ENCODE peak calls at places on chromosome 6, in ten cellular contexts. B, I, C, Z, P, A, M, F, H and S are unnamed samples.

GRCh38 chr6:43758617-43759050 is 11.4 kb upstream of the VEGFA start:
- DNase-seq in B (no peak), I (peak; percentile 49), C (no peak), Z (no peak), P (no peak), A (no peak), M (peak; percentile 26), F (no peak), H (no peak), S (no peak)

GRCh38 chr6:44762496-44762895 is 375.0 kb downstream of the CDC5L start:
- DNase-seq in B (peak; percentile 37), I (no peak), C (no peak), Z (no peak), P (peak; percentile 59), A (no peak), M (no peak), F (no peak), H (no peak), S (no peak)

GRCh38 chr6:30818426-30818841 is 65.9 kb upstream of the DDR1 start:
- DNase-seq in B (peak; percentile 92), I (no peak), C (no peak), Z (no peak), P (peak; percentile 92), A (no peak), M (peak; percentile 90), F (no peak), H (no peak), S (no peak)

GRCh38 chr6:135962731-135963130 is 111.2 kb downstream of the PDE7B start:
- DNase-seq in B (peak; percentile 85), I (no peak), C (no peak), Z (no peak), P (peak; percentile 45), A (no peak), M (no peak), F (no peak), H (no peak), S (no peak)

GRCh38 chr6:40378725-40379074 is 208.5 kb downstream of the LRFN2 start:
- DNase-seq in B (no peak), I (no peak), C (no peak), Z (no peak), P (no peak), A (no peak), M (no peak), F (no peak), H (no peak), S (no peak)

GRCh38 chr6:14550410-14550809 is 432.8 kb downstream of the CD83 start:
- DNase-seq in B (no peak), I (no peak), C (no peak), Z (peak; percentile 27), P (no peak), A (no peak), M (no peak), F (no peak), H (no peak), S (no peak)

GRCh38 chr6:167683028-167683862 is 143.5 kb upstream of the AFDN start:
- DNase-seq in B (no peak), I (no peak), C (no peak), Z (peak; percentile 71), P (no peak), A (peak; percentile 93), M (no peak), F (peak; percentile 98), H (no peak), S (peak; percentile 62)

GRCh38 chr6:44012078-44012493 is 115.2 kb downstream of the MRPL14 start:
- DNase-seq in B (peak; percentile 99), I (no peak), C (no peak), Z (no peak), P (peak; percentile 99), A (no peak), M (peak; percentile 98), F (no peak), H (no peak), S (no peak)

GRCh38 chr6:96509281-96509680 is 12.3 kb upstream of the UFL1 start:
- DNase-seq in B (no peak), I (no peak), C (no peak), Z (no peak), P (no peak), A (no peak), M (no peak), F (no peak), H (no peak), S (no peak)

GRCh38 chr6:79373880-79374279 is 139.4 kb upstream of the HMGN3 start:
- DNase-seq in B (no peak), I (no peak), C (no peak), Z (no peak), P (no peak), A (no peak), M (no peak), F (no peak), H (no peak), S (no peak)

GRCh38 chr6:104789770-104790190 is 69.9 kb downstream of the HACE1 start:
- DNase-seq in B (peak; percentile 84), I (peak; percentile 31), C (no peak), Z (no peak), P (peak; percentile 84), A (no peak), M (peak; percentile 72), F (no peak), H (no peak), S (no peak)

GRCh38 chr6:1113921-1114320 is 198.0 kb upstream of the FOXQ1 start:
- DNase-seq in B (no peak), I (no peak), C (no peak), Z (no peak), P (no peak), A (no peak), M (no peak), F (no peak), H (no peak), S (no peak)

GRCh38 chr6:170152989-170153388 is 137.9 kb downstream of the DLL1 start:
- DNase-seq in B (no peak), I (peak; percentile 41), C (no peak), Z (peak; percentile 63), P (no peak), A (no peak), M (no peak), F (no peak), H (peak; percentile 88), S (peak; percentile 89)

GRCh38 chr6:169320013-169320412 is 66.4 kb upstream of the THBS2 start:
- DNase-seq in B (peak; percentile 71), I (no peak), C (no peak), Z (no peak), P (peak; percentile 83), A (no peak), M (peak; percentile 42), F (no peak), H (no peak), S (no peak)

GRCh38 chr6:89562114-89562815 is 76.3 kb downstream of the LYRM2 start:
- DNase-seq in B (peak; percentile 1), I (no peak), C (no peak), Z (no peak), P (no peak), A (peak; percentile 71), M (no peak), F (peak; percentile 38), H (no peak), S (no peak)

GRCh38 chr6:147909645-147910044 is 401.2 kb downstream of the SAMD5 start:
- DNase-seq in B (no peak), I (no peak), C (no peak), Z (no peak), P (peak; percentile 61), A (no peak), M (peak; percentile 21), F (no peak), H (no peak), S (no peak)

GRCh38 chr6:55448446-55448845 is 121.2 kb downstream of the GFRAL start:
- DNase-seq in B (peak; percentile 26), I (no peak), C (no peak), Z (no peak), P (peak; percentile 34), A (no peak), M (peak; percentile 44), F (no peak), H (no peak), S (no peak)

GRCh38 chr6:29965873-29966601 is 23.7 kb downstream of the HLA-A start:
- DNase-seq in B (peak; percentile 59), I (no peak), C (no peak), Z (peak; percentile 91), P (peak; percentile 48), A (peak; percentile 66), M (peak; percentile 76), F (peak; percentile 82), H (peak; percentile 94), S (peak; percentile 88)

GRCh38 chr6:79167931-79168694 is 66.4 kb downstream of the HMGN3 start:
- DNase-seq in B (peak; percentile 0), I (no peak), C (no peak), Z (no peak), P (peak; percentile 5), A (no peak), M (peak; percentile 12), F (no peak), H (no peak), S (no peak)

GRCh38 chr6:37048851-37049734 is 43.6 kb downstream of the FGD2 start:
- DNase-seq in B (peak; percentile 73), I (peak; percentile 90), C (peak; percentile 68), Z (peak; percentile 69), P (peak; percentile 90), A (no peak), M (peak; percentile 84), F (no peak), H (no peak), S (peak; percentile 78)

GRCh38 chr6:45605971-45606370 is 228.2 kb upstream of the SUPT3H start:
- DNase-seq in B (no peak), I (no peak), C (no peak), Z (no peak), P (no peak), A (no peak), M (no peak), F (no peak), H (no peak), S (no peak)

GRCh38 chr6:51531623-51532022 is 555.8 kb downstream of the PKHD1 start:
- DNase-seq in B (no peak), I (no peak), C (no peak), Z (no peak), P (no peak), A (no peak), M (no peak), F (no peak), H (no peak), S (no peak)

GRCh38 chr6:50543666-50544065 is 169.7 kb upstream of the TFAP2D start:
- DNase-seq in B (no peak), I (no peak), C (no peak), Z (no peak), P (no peak), A (no peak), M (no peak), F (no peak), H (no peak), S (no peak)

GRCh38 chr6:122286512-122286911 is 112.9 kb upstream of the HSF2 start:
- DNase-seq in B (peak; percentile 5), I (no peak), C (no peak), Z (no peak), P (no peak), A (no peak), M (no peak), F (no peak), H (no peak), S (no peak)

GRCh38 chr6:64969139-64969538 is 737.9 kb downstream of the EYS start:
- DNase-seq in B (no peak), I (no peak), C (no peak), Z (no peak), P (no peak), A (no peak), M (no peak), F (no peak), H (no peak), S (no peak)

GRCh38 chr6:156534594-156534993 is 242.6 kb upstream of the ARID1B start:
- DNase-seq in B (no peak), I (no peak), C (no peak), Z (no peak), P (no peak), A (no peak), M (no peak), F (no peak), H (no peak), S (no peak)

GRCh38 chr6:168607272-168608112 is 166.5 kb downstream of the SMOC2 start:
- DNase-seq in B (no peak), I (no peak), C (no peak), Z (no peak), P (no peak), A (no peak), M (no peak), F (no peak), H (peak; percentile 76), S (no peak)

GRCh38 chr6:50819906-50820589 is 1.4 kb downstream of the TFAP2B start:
- DNase-seq in B (no peak), I (no peak), C (no peak), Z (no peak), P (no peak), A (no peak), M (no peak), F (no peak), H (no peak), S (no peak)